ENCODE peak calls at places on chromosomes 2 and 18, in six cellular contexts. Z is dermis blood vessel endothelial cell, F is posterior cingulate gyrus, R is fibroblast of lung, J is AG04449, T is colonic mucosa. L is an unnamed sample.

GRCh38 chr2:235381261-235381912 is 112.5 kb upstream of the AGAP1 start:
- DNase-seq in Z (no peak), T (no peak), R (no peak), F (no peak), J (no peak), L (no peak)

GRCh38 chr2:120237491-120237902 is 14.3 kb upstream of the TMEM185B start:
- DNase-seq in J (no peak), Z (peak; percentile 52), R (peak; percentile 93), F (no peak), T (peak; percentile 52), L (peak; percentile 27)

GRCh38 chr2:155315768-155316167 is 617.3 kb downstream of the KCNJ3 start:
- DNase-seq in R (no peak), Z (no peak), F (no peak), J (no peak), T (no peak), L (no peak)

GRCh38 chr18:43590182-43590903 is 313.1 kb upstream of the SYT4 start:
- DNase-seq in Z (no peak), J (no peak), F (no peak), T (no peak), R (no peak), L (no peak)

GRCh38 chr2:239015769-239016675 is 168.1 kb downstream of the TWIST2 start:
- DNase-seq in Z (no peak), F (no peak), R (no peak), T (no peak), J (no peak), L (no peak)

GRCh38 chr18:2180586-2180985 is 390.7 kb downstream of the METTL4 start:
- DNase-seq in Z (no peak), F (no peak), T (no peak), J (no peak), R (no peak), L (no peak)

GRCh38 chr18:79523738-79524180 is 128.0 kb downstream of the NFATC1 start:
- DNase-seq in Z (peak; percentile 47), T (peak; percentile 27), F (no peak), J (no peak), R (no peak), L (no peak)

GRCh38 chr2:65096948-65097347 is 33.0 kb downstream of the RAB1A start:
- DNase-seq in Z (peak; percentile 50), J (no peak), T (no peak), F (no peak), R (no peak), L (no peak)

GRCh38 chr18:25058520-25058919 is 293.4 kb downstream of the ZNF521 start:
- DNase-seq in F (peak; percentile 65), Z (peak; percentile 26), J (no peak), T (no peak), R (no peak), L (no peak)

GRCh38 chr18:3179430-3180089 is 40.2 kb downstream of the MYOM1 start:
- DNase-seq in T (no peak), F (no peak), R (no peak), J (no peak), Z (no peak), L (no peak)

GRCh38 chr2:239939736-239940483 is 85.2 kb downstream of the NDUFA10 start:
- DNase-seq in T (no peak), J (no peak), R (no peak), Z (no peak), F (peak; percentile 13), L (no peak)

GRCh38 chr18:46731316-46731715 is 25.5 kb downstream of the ST8SIA5 start:
- DNase-seq in J (no peak), F (no peak), Z (no peak), T (no peak), R (no peak), L (no peak)

GRCh38 chr18:61771861-61772260 is 120.9 kb downstream of the RNF152 start:
- DNase-seq in T (no peak), Z (no peak), R (no peak), F (no peak), J (no peak), L (no peak)

GRCh38 chr2:150211164-150211631 is 276.3 kb downstream of the RND3 start:
- DNase-seq in J (peak; percentile 60), R (peak; percentile 84), F (no peak), Z (no peak), T (no peak), L (no peak)

GRCh38 chr2:185921048-185921756 is 182.6 kb downstream of the FSIP2 start:
- DNase-seq in J (no peak), R (no peak), T (no peak), Z (no peak), F (no peak), L (no peak)

GRCh38 chr2:151922845-151923666 is 94.8 kb upstream of the ARL5A start:
- DNase-seq in T (peak; percentile 28), F (no peak), J (no peak), R (no peak), Z (peak; percentile 95), L (peak; percentile 10)